ENCODE peak calls at places on chromosomes 2 and 18, in seven cellular contexts. P is K562, W is HepG2, Y is stomach, I is sigmoid colon, E is suprapubic skin, S is upper lobe of left lung. J is an unnamed sample.
A peak's percentile ranks its signal among the peaks of the same experiment; 100 is the strongest.

GRCh38 chr18:36470896-36471295 is 173.4 kb downstream of the FHOD3 start:
- DNase-seq in P (no peak), W (no peak), Y (no peak), I (no peak), E (no peak), S (no peak), J (no peak)

GRCh38 chr2:45583989-45584388 is 27.1 kb downstream of the SRBD1 start:
- DNase-seq in P (no peak), W (no peak), Y (no peak), I (no peak), E (no peak), S (no peak), J (no peak)

GRCh38 chr18:35444636-35445035 is 53.1 kb downstream of the INO80C start:
- DNase-seq in P (no peak), W (no peak), Y (no peak), I (no peak), E (no peak), S (no peak), J (no peak)

GRCh38 chr2:98484121-98484557 is 39.5 kb downstream of the INPP4A start:
- DNase-seq in P (no peak), W (peak; percentile 80), Y (no peak), I (peak; percentile 52), E (no peak), S (no peak), J (peak; percentile 51)

GRCh38 chr18:77341527-77341926 is 91.9 kb downstream of the GALR1 start:
- DNase-seq in P (no peak), W (no peak), Y (no peak), I (no peak), E (no peak), S (no peak), J (no peak)

GRCh38 chr2:218895758-218896500 is 15.3 kb downstream of the WNT10A start:
- DNase-seq in P (no peak), W (no peak), Y (no peak), I (no peak), E (no peak), S (no peak), J (no peak)

GRCh38 chr2:164960159-164960558 is 4.8 kb upstream of the SLC38A11 start:
- DNase-seq in P (no peak), W (no peak), Y (no peak), I (no peak), E (no peak), S (no peak), J (no peak)

GRCh38 chr2:67776276-67776675 is 286.5 kb downstream of the C1D start:
- DNase-seq in P (no peak), W (no peak), Y (no peak), I (no peak), E (no peak), S (no peak), J (no peak)

GRCh38 chr2:205675861-205676516 is 6.3 kb upstream of the NRP2 start:
- DNase-seq in P (peak; percentile 20), W (peak; percentile 60), Y (no peak), I (no peak), E (no peak), S (no peak), J (no peak)

GRCh38 chr2:38835015-38835601 is 40.6 kb downstream of the DHX57 start:
- DNase-seq in P (peak; percentile 58), W (peak; percentile 55), Y (no peak), I (no peak), E (no peak), S (no peak), J (no peak)

GRCh38 chr2:95206086-95206485 is 1.2 kb upstream of the ZNF892 start:
- DNase-seq in P (no peak), W (no peak), Y (no peak), I (no peak), E (no peak), S (no peak), J (no peak)

GRCh38 chr18:45642802-45643201 is 27.5 kb downstream of the SLC14A2 start:
- DNase-seq in P (no peak), W (no peak), Y (no peak), I (no peak), E (no peak), S (no peak), J (no peak)

DNA sequence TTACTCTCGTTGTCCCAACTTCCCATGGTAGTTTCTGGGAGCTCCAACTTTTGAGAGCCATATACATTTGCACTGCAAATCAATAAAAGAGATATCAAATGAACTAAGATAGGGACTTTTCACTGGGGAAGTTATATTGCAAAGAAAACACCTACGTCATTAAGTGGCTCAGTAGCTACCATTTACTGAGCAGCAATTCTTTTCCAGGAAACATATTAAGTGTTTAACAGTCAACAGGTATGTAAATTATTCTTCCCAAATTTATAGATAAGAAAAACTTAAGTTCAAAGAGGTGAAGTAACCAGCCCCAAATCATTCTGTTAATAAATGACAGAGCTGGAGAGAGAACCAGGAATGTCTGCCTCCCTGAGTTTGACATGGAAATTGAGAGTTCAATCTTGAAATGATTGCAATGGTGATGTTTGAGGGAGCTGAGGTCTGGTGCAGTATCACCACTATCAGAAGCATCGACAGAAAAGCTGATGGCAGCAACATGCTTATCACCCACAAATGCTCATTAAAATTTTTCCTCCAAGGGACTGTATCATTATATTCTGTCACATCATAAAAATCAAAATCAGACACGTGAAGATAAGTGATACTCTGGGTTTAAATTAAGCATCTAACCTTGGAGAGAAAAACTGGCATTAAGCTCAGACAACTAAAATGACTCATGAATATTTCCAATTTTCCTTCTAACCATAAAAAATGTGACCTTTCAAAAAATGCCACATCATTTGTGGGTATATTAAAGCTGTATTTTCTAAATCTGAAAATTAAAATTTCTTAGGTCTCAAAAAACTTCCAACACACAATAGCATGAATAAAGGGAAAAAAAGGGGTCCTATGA is 43.4 kb downstream of the GAREM1 start:
- DNase-seq in P (no peak), W (peak; percentile 20), Y (no peak), I (no peak), E (no peak), S (no peak), J (no peak)
- TF ChIP-seq EP300 in P (no peak), W (no peak), Y (no peak), I (no peak), E (no peak), S (no peak), J (no peak)

GRCh38 chr18:9825571-9826073 is 60.2 kb upstream of the TXNDC2 start:
- DNase-seq in P (peak; percentile 90), W (peak; percentile 47), Y (no peak), I (no peak), E (no peak), S (no peak), J (peak; percentile 68)
- TF ChIP-seq POLR2AphosphoS5 in P (peak; percentile 44), W (no peak), Y (no peak), I (peak; percentile 6), E (no peak), S (peak; percentile 55), J (peak; percentile 46)

GRCh38 chr2:9256147-9256546 is 49.5 kb downstream of the ASAP2 start:
- DNase-seq in P (no peak), W (no peak), Y (no peak), I (no peak), E (no peak), S (no peak), J (no peak)
- H3K27ac ChIP-seq in P (no peak overlapping the region), W (no peak overlapping the region), Y (no peak overlapping the region), I (no peak overlapping the region), E (no peak overlapping the region), S (no peak overlapping the region), J (no peak overlapping the region)

DNA sequence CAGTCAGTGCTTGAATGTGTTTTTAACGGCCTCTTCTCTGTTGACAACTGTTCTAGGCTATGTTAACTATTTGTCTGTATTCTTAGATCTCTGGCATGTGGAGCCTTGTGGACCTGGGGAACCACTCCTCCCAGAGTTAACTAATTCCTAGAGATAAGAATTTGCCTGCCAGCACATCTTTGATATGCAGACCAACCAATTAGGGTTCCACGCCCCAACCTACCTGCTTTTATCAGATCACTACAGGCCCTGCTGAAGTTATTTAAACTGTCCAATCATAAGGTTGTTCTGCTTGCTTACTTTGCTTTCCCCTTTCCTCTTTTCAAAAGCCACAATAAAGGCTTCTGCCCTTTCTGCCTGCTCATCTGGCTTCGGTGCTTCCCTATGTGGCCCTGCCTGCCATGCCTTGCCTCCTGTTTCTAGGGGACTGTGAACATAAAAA is 8.5 kb upstream of the CYBRD1 start:
- DNase-seq in P (peak; percentile 86), W (no peak), Y (no peak), I (no peak), E (no peak), S (no peak), J (no peak)
- TF ChIP-seq EP300 in P (peak; percentile 68), W (no peak), Y (no peak), I (no peak), E (no peak), S (no peak), J (no peak)

GRCh38 chr2:133364636-133365035 is 203.6 kb downstream of the NCKAP5 start:
- DNase-seq in P (no peak), W (no peak), Y (no peak), I (no peak), E (no peak), S (no peak), J (no peak)

GRCh38 chr2:133363884-133364283 is 204.4 kb downstream of the NCKAP5 start:
- DNase-seq in P (no peak), W (no peak), Y (no peak), I (no peak), E (no peak), S (no peak), J (no peak)

GRCh38 chr2:133360190-133360589 is 208.1 kb downstream of the NCKAP5 start:
- DNase-seq in P (no peak), W (no peak), Y (no peak), I (no peak), E (no peak), S (no peak), J (no peak)

GRCh38 chr2:133362061-133362476 is 206.2 kb downstream of the NCKAP5 start:
- DNase-seq in P (no peak), W (no peak), Y (no peak), I (no peak), E (no peak), S (no peak), J (no peak)

DNA sequence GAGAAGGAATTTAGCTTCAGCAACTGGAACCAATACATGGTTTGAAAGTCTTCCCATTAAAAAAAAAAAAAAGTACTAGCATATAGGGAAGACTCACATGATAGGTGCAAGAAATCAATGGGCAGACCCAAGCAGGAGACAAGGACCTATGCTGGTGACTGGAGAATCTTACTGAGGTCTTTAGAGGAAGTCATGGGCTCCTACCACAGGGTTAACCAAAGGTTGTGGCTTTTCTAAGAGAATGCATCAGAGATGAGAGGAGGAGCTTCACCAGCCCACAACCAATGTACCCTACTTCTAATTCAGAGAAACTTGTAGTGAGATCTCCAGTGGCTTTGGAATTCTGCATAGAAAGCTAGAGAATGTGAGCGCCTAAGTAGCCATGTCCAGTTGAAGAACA is 207.4 kb downstream of the NCKAP5 start:
- DNase-seq in P (no peak), W (no peak), Y (no peak), I (no peak), E (no peak), S (no peak), J (no peak)
- TF ChIP-seq POLR2AphosphoS5 in P (no peak), W (no peak), Y (no peak), I (no peak), E (no peak), S (no peak), J (no peak)

GRCh38 chr2:96760986-96761832 is 507 bp downstream of the CNNM4 start:
- DNase-seq in P (peak; percentile 58), W (peak; percentile 33), Y (peak; percentile 43), I (peak; percentile 80), E (no peak), S (peak; percentile 89), J (peak; percentile 54)
- H3K27ac ChIP-seq in P (peak overlapping the region; percentile 77), W (peak overlapping the region; percentile 39), Y (peak overlapping the region; percentile 80), I (peak overlapping the region; percentile 85), E (peak overlapping the region; percentile 73), S (peak overlapping the region; percentile 78), J (peak overlapping the region; percentile 89)